ENCODE peak calls at places on chromosomes 11 and 22, in eight cellular contexts. One of them, this sample, is unnamed.
A peak's percentile ranks its signal among the peaks of the same experiment; 100 is the strongest.

GRCh38 chr22:35684270-35684700 is 33.4 kb upstream of the APOL5 start:
- DNase-seq in AML-193: no peak
- DNase-seq in IMR-90: peak; percentile 38
- DNase-seq in stimulated activated CD8-positive, alpha-beta memory T cell treated with anti-CD3 and anti-CD28 coated beads, Interleukin-7, amount 100 ng/mL, for 1 hour: no peak
- DNase-seq in tibial artery: no peak
- DNase-seq in CD4-positive, alpha-beta T cell: no peak
- DNase-seq in activated T-cell treated with anti-CD3 and anti-CD28 coated beads for 1 hour: no peak
- DNase-seq in thoracic aorta: no peak
- DNase-seq in this sample: no peak

GRCh38 chr22:37802310-37803194 is 5.2 kb upstream of the GCAT start:
- DNase-seq in AML-193: peak; percentile 25
- DNase-seq in IMR-90: peak; percentile 39
- DNase-seq in stimulated activated CD8-positive, alpha-beta memory T cell treated with anti-CD3 and anti-CD28 coated beads, Interleukin-7, amount 100 ng/mL, for 1 hour: no peak
- DNase-seq in tibial artery: no peak
- DNase-seq in CD4-positive, alpha-beta T cell: no peak
- DNase-seq in activated T-cell treated with anti-CD3 and anti-CD28 coated beads for 1 hour: no peak
- DNase-seq in thoracic aorta: no peak
- DNase-seq in this sample: peak; percentile 78

GRCh38 chr11:100682247-100682969 is 4.7 kb upstream of the ARHGAP42 start:
- DNase-seq in AML-193: no peak
- DNase-seq in IMR-90: peak; percentile 46
- DNase-seq in stimulated activated CD8-positive, alpha-beta memory T cell treated with anti-CD3 and anti-CD28 coated beads, Interleukin-7, amount 100 ng/mL, for 1 hour: no peak
- DNase-seq in tibial artery: no peak
- DNase-seq in CD4-positive, alpha-beta T cell: no peak
- DNase-seq in activated T-cell treated with anti-CD3 and anti-CD28 coated beads for 1 hour: no peak
- DNase-seq in thoracic aorta: no peak
- DNase-seq in this sample: no peak

GRCh38 chr22:29503811-29504372 is 23.9 kb downstream of the NEFH start:
- DNase-seq in AML-193: peak; percentile 29
- DNase-seq in IMR-90: peak; percentile 79
- DNase-seq in stimulated activated CD8-positive, alpha-beta memory T cell treated with anti-CD3 and anti-CD28 coated beads, Interleukin-7, amount 100 ng/mL, for 1 hour: no peak
- DNase-seq in tibial artery: no peak
- DNase-seq in CD4-positive, alpha-beta T cell: no peak
- DNase-seq in activated T-cell treated with anti-CD3 and anti-CD28 coated beads for 1 hour: no peak
- DNase-seq in thoracic aorta: no peak
- DNase-seq in this sample: no peak

GRCh38 chr11:117144477-117145392 is 648 bp downstream of the PAFAH1B2 start:
- DNase-seq in AML-193: peak; percentile 81
- DNase-seq in IMR-90: peak; percentile 86
- DNase-seq in stimulated activated CD8-positive, alpha-beta memory T cell treated with anti-CD3 and anti-CD28 coated beads, Interleukin-7, amount 100 ng/mL, for 1 hour: no peak
- DNase-seq in tibial artery: peak; percentile 74
- DNase-seq in CD4-positive, alpha-beta T cell: peak; percentile 8
- DNase-seq in activated T-cell treated with anti-CD3 and anti-CD28 coated beads for 1 hour: no peak
- DNase-seq in thoracic aorta: peak; percentile 47
- DNase-seq in this sample: peak; percentile 64

GRCh38 chr11:28649922-28650321 is 541.7 kb downstream of the METTL15 start:
- DNase-seq in AML-193: no peak
- DNase-seq in IMR-90: no peak
- DNase-seq in stimulated activated CD8-positive, alpha-beta memory T cell treated with anti-CD3 and anti-CD28 coated beads, Interleukin-7, amount 100 ng/mL, for 1 hour: no peak
- DNase-seq in tibial artery: no peak
- DNase-seq in CD4-positive, alpha-beta T cell: no peak
- DNase-seq in activated T-cell treated with anti-CD3 and anti-CD28 coated beads for 1 hour: no peak
- DNase-seq in thoracic aorta: no peak
- DNase-seq in this sample: no peak

GRCh38 chr11:93908689-93909088 is 58.3 kb upstream of the VSTM5 start:
- DNase-seq in AML-193: no peak
- DNase-seq in IMR-90: peak; percentile 91
- DNase-seq in stimulated activated CD8-positive, alpha-beta memory T cell treated with anti-CD3 and anti-CD28 coated beads, Interleukin-7, amount 100 ng/mL, for 1 hour: no peak
- DNase-seq in tibial artery: no peak
- DNase-seq in CD4-positive, alpha-beta T cell: no peak
- DNase-seq in activated T-cell treated with anti-CD3 and anti-CD28 coated beads for 1 hour: no peak
- DNase-seq in thoracic aorta: no peak
- DNase-seq in this sample: no peak

GRCh38 chr11:46050652-46051051 is 70.6 kb downstream of the PHF21A start:
- DNase-seq in AML-193: no peak
- DNase-seq in IMR-90: no peak
- DNase-seq in stimulated activated CD8-positive, alpha-beta memory T cell treated with anti-CD3 and anti-CD28 coated beads, Interleukin-7, amount 100 ng/mL, for 1 hour: no peak
- DNase-seq in tibial artery: no peak
- DNase-seq in CD4-positive, alpha-beta T cell: no peak
- DNase-seq in activated T-cell treated with anti-CD3 and anti-CD28 coated beads for 1 hour: no peak
- DNase-seq in thoracic aorta: no peak
- DNase-seq in this sample: no peak

GRCh38 chr11:56909080-56909479 is 79.6 kb upstream of the OR5AK2 start:
- DNase-seq in AML-193: no peak
- DNase-seq in IMR-90: no peak
- DNase-seq in stimulated activated CD8-positive, alpha-beta memory T cell treated with anti-CD3 and anti-CD28 coated beads, Interleukin-7, amount 100 ng/mL, for 1 hour: no peak
- DNase-seq in tibial artery: no peak
- DNase-seq in CD4-positive, alpha-beta T cell: no peak
- DNase-seq in activated T-cell treated with anti-CD3 and anti-CD28 coated beads for 1 hour: no peak
- DNase-seq in thoracic aorta: no peak
- DNase-seq in this sample: no peak

GRCh38 chr11:35641206-35641885 is 21.2 kb upstream of the TRIM44 start:
- DNase-seq in AML-193: no peak
- DNase-seq in IMR-90: no peak
- DNase-seq in stimulated activated CD8-positive, alpha-beta memory T cell treated with anti-CD3 and anti-CD28 coated beads, Interleukin-7, amount 100 ng/mL, for 1 hour: no peak
- DNase-seq in tibial artery: no peak
- DNase-seq in CD4-positive, alpha-beta T cell: no peak
- DNase-seq in activated T-cell treated with anti-CD3 and anti-CD28 coated beads for 1 hour: no peak
- DNase-seq in thoracic aorta: no peak
- DNase-seq in this sample: no peak

GRCh38 chr11:46710821-46711269 is 8.2 kb upstream of the F2 start:
- DNase-seq in AML-193: no peak
- DNase-seq in IMR-90: peak; percentile 97
- DNase-seq in stimulated activated CD8-positive, alpha-beta memory T cell treated with anti-CD3 and anti-CD28 coated beads, Interleukin-7, amount 100 ng/mL, for 1 hour: no peak
- DNase-seq in tibial artery: peak; percentile 94
- DNase-seq in CD4-positive, alpha-beta T cell: no peak
- DNase-seq in activated T-cell treated with anti-CD3 and anti-CD28 coated beads for 1 hour: no peak
- DNase-seq in thoracic aorta: peak; percentile 58
- DNase-seq in this sample: peak; percentile 75

GRCh38 chr11:2089536-2090165 is 49.5 kb downstream of the IGF2 start:
- DNase-seq in AML-193: no peak
- DNase-seq in IMR-90: peak; percentile 11
- DNase-seq in stimulated activated CD8-positive, alpha-beta memory T cell treated with anti-CD3 and anti-CD28 coated beads, Interleukin-7, amount 100 ng/mL, for 1 hour: no peak
- DNase-seq in tibial artery: no peak
- DNase-seq in CD4-positive, alpha-beta T cell: no peak
- DNase-seq in activated T-cell treated with anti-CD3 and anti-CD28 coated beads for 1 hour: no peak
- DNase-seq in thoracic aorta: no peak
- DNase-seq in this sample: peak; percentile 46

GRCh38 chr22:37906364-37907008 is 389 bp downstream of the MICALL1 start:
- DNase-seq in AML-193: no peak
- DNase-seq in IMR-90: no peak
- DNase-seq in stimulated activated CD8-positive, alpha-beta memory T cell treated with anti-CD3 and anti-CD28 coated beads, Interleukin-7, amount 100 ng/mL, for 1 hour: no peak
- DNase-seq in tibial artery: no peak
- DNase-seq in CD4-positive, alpha-beta T cell: peak; percentile 41
- DNase-seq in activated T-cell treated with anti-CD3 and anti-CD28 coated beads for 1 hour: peak; percentile 37
- DNase-seq in thoracic aorta: no peak
- DNase-seq in this sample: peak; percentile 30

GRCh38 chr22:28822930-28823481 is 22.6 kb upstream of the XBP1 start:
- DNase-seq in AML-193: no peak
- DNase-seq in IMR-90: no peak
- DNase-seq in stimulated activated CD8-positive, alpha-beta memory T cell treated with anti-CD3 and anti-CD28 coated beads, Interleukin-7, amount 100 ng/mL, for 1 hour: no peak
- DNase-seq in tibial artery: no peak
- DNase-seq in CD4-positive, alpha-beta T cell: no peak
- DNase-seq in activated T-cell treated with anti-CD3 and anti-CD28 coated beads for 1 hour: no peak
- DNase-seq in thoracic aorta: no peak
- DNase-seq in this sample: no peak

GRCh38 chr11:73539506-73540084 is 58.3 kb downstream of the FAM168A start:
- DNase-seq in AML-193: no peak
- DNase-seq in IMR-90: no peak
- DNase-seq in stimulated activated CD8-positive, alpha-beta memory T cell treated with anti-CD3 and anti-CD28 coated beads, Interleukin-7, amount 100 ng/mL, for 1 hour: no peak
- DNase-seq in tibial artery: no peak
- DNase-seq in CD4-positive, alpha-beta T cell: no peak
- DNase-seq in activated T-cell treated with anti-CD3 and anti-CD28 coated beads for 1 hour: no peak
- DNase-seq in thoracic aorta: no peak
- DNase-seq in this sample: no peak

GRCh38 chr11:112477929-112478317 is 217.3 kb upstream of the PLET1 start:
- DNase-seq in AML-193: no peak
- DNase-seq in IMR-90: no peak
- DNase-seq in stimulated activated CD8-positive, alpha-beta memory T cell treated with anti-CD3 and anti-CD28 coated beads, Interleukin-7, amount 100 ng/mL, for 1 hour: no peak
- DNase-seq in tibial artery: no peak
- DNase-seq in CD4-positive, alpha-beta T cell: no peak
- DNase-seq in activated T-cell treated with anti-CD3 and anti-CD28 coated beads for 1 hour: no peak
- DNase-seq in thoracic aorta: no peak
- DNase-seq in this sample: no peak

GRCh38 chr11:105598371-105598770 is 11.5 kb upstream of the GRIA4 start:
- DNase-seq in AML-193: no peak
- DNase-seq in IMR-90: no peak
- DNase-seq in stimulated activated CD8-positive, alpha-beta memory T cell treated with anti-CD3 and anti-CD28 coated beads, Interleukin-7, amount 100 ng/mL, for 1 hour: no peak
- DNase-seq in tibial artery: no peak
- DNase-seq in CD4-positive, alpha-beta T cell: no peak
- DNase-seq in activated T-cell treated with anti-CD3 and anti-CD28 coated beads for 1 hour: no peak
- DNase-seq in thoracic aorta: no peak
- DNase-seq in this sample: no peak

GRCh38 chr11:59207988-59208432 is 4.7 kb downstream of the MPEG1 start:
- DNase-seq in AML-193: peak; percentile 69
- DNase-seq in IMR-90: peak; percentile 91
- DNase-seq in stimulated activated CD8-positive, alpha-beta memory T cell treated with anti-CD3 and anti-CD28 coated beads, Interleukin-7, amount 100 ng/mL, for 1 hour: no peak
- DNase-seq in tibial artery: no peak
- DNase-seq in CD4-positive, alpha-beta T cell: peak; percentile 5
- DNase-seq in activated T-cell treated with anti-CD3 and anti-CD28 coated beads for 1 hour: peak; percentile 11
- DNase-seq in thoracic aorta: no peak
- DNase-seq in this sample: no peak

GRCh38 chr11:111417011-111417765 is 38.1 kb upstream of the POU2AF1 start:
- DNase-seq in AML-193: peak; percentile 34
- DNase-seq in IMR-90: peak; percentile 73
- DNase-seq in stimulated activated CD8-positive, alpha-beta memory T cell treated with anti-CD3 and anti-CD28 coated beads, Interleukin-7, amount 100 ng/mL, for 1 hour: no peak
- DNase-seq in tibial artery: no peak
- DNase-seq in CD4-positive, alpha-beta T cell: no peak
- DNase-seq in activated T-cell treated with anti-CD3 and anti-CD28 coated beads for 1 hour: no peak
- DNase-seq in thoracic aorta: no peak
- DNase-seq in this sample: no peak

GRCh38 chr11:107695446-107695845 is 16.4 kb downstream of the SLN start:
- DNase-seq in AML-193: no peak
- DNase-seq in IMR-90: peak; percentile 67
- DNase-seq in stimulated activated CD8-positive, alpha-beta memory T cell treated with anti-CD3 and anti-CD28 coated beads, Interleukin-7, amount 100 ng/mL, for 1 hour: no peak
- DNase-seq in tibial artery: no peak
- DNase-seq in CD4-positive, alpha-beta T cell: no peak
- DNase-seq in activated T-cell treated with anti-CD3 and anti-CD28 coated beads for 1 hour: no peak
- DNase-seq in thoracic aorta: no peak
- DNase-seq in this sample: no peak

GRCh38 chr11:76214968-76215548 is 8.8 kb upstream of the WNT11 start:
- DNase-seq in AML-193: no peak
- DNase-seq in IMR-90: no peak
- DNase-seq in stimulated activated CD8-positive, alpha-beta memory T cell treated with anti-CD3 and anti-CD28 coated beads, Interleukin-7, amount 100 ng/mL, for 1 hour: no peak
- DNase-seq in tibial artery: no peak
- DNase-seq in CD4-positive, alpha-beta T cell: no peak
- DNase-seq in activated T-cell treated with anti-CD3 and anti-CD28 coated beads for 1 hour: no peak
- DNase-seq in thoracic aorta: no peak
- DNase-seq in this sample: peak; percentile 39

GRCh38 chr11:116927163-116927772 is 89.8 kb upstream of the APOA1 start:
- DNase-seq in AML-193: no peak
- DNase-seq in IMR-90: no peak
- DNase-seq in stimulated activated CD8-positive, alpha-beta memory T cell treated with anti-CD3 and anti-CD28 coated beads, Interleukin-7, amount 100 ng/mL, for 1 hour: no peak
- DNase-seq in tibial artery: no peak
- DNase-seq in CD4-positive, alpha-beta T cell: peak; percentile 19
- DNase-seq in activated T-cell treated with anti-CD3 and anti-CD28 coated beads for 1 hour: peak; percentile 32
- DNase-seq in thoracic aorta: no peak
- DNase-seq in this sample: no peak

GRCh38 chr11:65334696-65335295 is 1.1 kb downstream of the DPF2 start:
- DNase-seq in AML-193: no peak
- DNase-seq in IMR-90: no peak
- DNase-seq in stimulated activated CD8-positive, alpha-beta memory T cell treated with anti-CD3 and anti-CD28 coated beads, Interleukin-7, amount 100 ng/mL, for 1 hour: no peak
- DNase-seq in tibial artery: no peak
- DNase-seq in CD4-positive, alpha-beta T cell: no peak
- DNase-seq in activated T-cell treated with anti-CD3 and anti-CD28 coated beads for 1 hour: no peak
- DNase-seq in thoracic aorta: no peak
- DNase-seq in this sample: no peak

GRCh38 chr22:37345863-37346514 is 63.7 kb downstream of the CYTH4 start:
- DNase-seq in AML-193: no peak
- DNase-seq in IMR-90: peak; percentile 97
- DNase-seq in stimulated activated CD8-positive, alpha-beta memory T cell treated with anti-CD3 and anti-CD28 coated beads, Interleukin-7, amount 100 ng/mL, for 1 hour: no peak
- DNase-seq in tibial artery: no peak
- DNase-seq in CD4-positive, alpha-beta T cell: no peak
- DNase-seq in activated T-cell treated with anti-CD3 and anti-CD28 coated beads for 1 hour: no peak
- DNase-seq in thoracic aorta: no peak
- DNase-seq in this sample: no peak

GRCh38 chr11:46920709-46921108 is 2.4 kb upstream of the LRP4 start:
- DNase-seq in AML-193: no peak
- DNase-seq in IMR-90: peak; percentile 100
- DNase-seq in stimulated activated CD8-positive, alpha-beta memory T cell treated with anti-CD3 and anti-CD28 coated beads, Interleukin-7, amount 100 ng/mL, for 1 hour: no peak
- DNase-seq in tibial artery: peak; percentile 73
- DNase-seq in CD4-positive, alpha-beta T cell: no peak
- DNase-seq in activated T-cell treated with anti-CD3 and anti-CD28 coated beads for 1 hour: no peak
- DNase-seq in thoracic aorta: peak; percentile 35
- DNase-seq in this sample: peak; percentile 56

This sample was measured in psoas muscle.